ENCODE peak calls at places on chromosome 13, in seven cellular contexts. One of them, this sample, is unnamed.

GRCh38 chr13:105047676-105048295 is 1487.7 kb downstream of the EFNB2 start:
- DNase-seq in fibroblast of mammary gland: no peak
- DNase-seq in astrocyte of the spinal cord: peak
- DNase-seq in AG10803: no peak
- DNase-seq in mammary epithelial cell: no peak
- DNase-seq in A549: no peak
- DNase-seq in adrenal gland: no peak
- DNase-seq in this sample: no peak

GRCh38 chr13:40668335-40668734 is 1.9 kb upstream of the FOXO1 start:
- DNase-seq in mammary epithelial cell: no peak
- DNase-seq in adrenal gland: no peak
- DNase-seq in astrocyte of the spinal cord: no peak
- DNase-seq in AG10803: no peak
- DNase-seq in A549: peak
- DNase-seq in fibroblast of mammary gland: no peak
- DNase-seq in this sample: peak

GRCh38 chr13:23728807-23729206 is 158.6 kb downstream of the TNFRSF19 start:
- DNase-seq in A549: no peak
- DNase-seq in fibroblast of mammary gland: no peak
- DNase-seq in adrenal gland: no peak
- DNase-seq in mammary epithelial cell: no peak
- DNase-seq in AG10803: no peak
- DNase-seq in astrocyte of the spinal cord: no peak
- DNase-seq in this sample: no peak

GRCh38 chr13:75357576-75358295 is 124.2 kb downstream of the TBC1D4 start:
- DNase-seq in mammary epithelial cell: peak
- DNase-seq in AG10803: peak
- DNase-seq in fibroblast of mammary gland: peak
- DNase-seq in A549: peak
- DNase-seq in adrenal gland: no peak
- DNase-seq in astrocyte of the spinal cord: peak
- DNase-seq in this sample: peak

GRCh38 chr13:33125821-33126570 is 109.8 kb downstream of the KL start:
- DNase-seq in fibroblast of mammary gland: peak
- DNase-seq in adrenal gland: peak
- DNase-seq in astrocyte of the spinal cord: peak
- DNase-seq in A549: peak
- DNase-seq in AG10803: peak
- DNase-seq in mammary epithelial cell: peak
- DNase-seq in this sample: peak

GRCh38 chr13:33146843-33147611 is 130.8 kb downstream of the KL start:
- DNase-seq in adrenal gland: no peak
- DNase-seq in A549: no peak
- DNase-seq in mammary epithelial cell: peak
- DNase-seq in fibroblast of mammary gland: no peak
- DNase-seq in astrocyte of the spinal cord: no peak
- DNase-seq in AG10803: no peak
- DNase-seq in this sample: no peak

GRCh38 chr13:90105276-90105675 is 1242.2 kb upstream of the MIR17HG start:
- DNase-seq in AG10803: peak
- DNase-seq in A549: no peak
- DNase-seq in astrocyte of the spinal cord: peak
- DNase-seq in adrenal gland: no peak
- DNase-seq in mammary epithelial cell: peak
- DNase-seq in fibroblast of mammary gland: peak
- DNase-seq in this sample: no peak

GRCh38 chr13:84641491-84641890 is 759.2 kb upstream of the SLITRK1 start:
- DNase-seq in adrenal gland: no peak
- DNase-seq in astrocyte of the spinal cord: peak
- DNase-seq in fibroblast of mammary gland: peak
- DNase-seq in A549: no peak
- DNase-seq in AG10803: peak
- DNase-seq in mammary epithelial cell: peak
- DNase-seq in this sample: peak

GRCh38 chr13:99651016-99651415 is 149.7 kb downstream of the TM9SF2 start:
- DNase-seq in mammary epithelial cell: no peak
- DNase-seq in adrenal gland: no peak
- DNase-seq in AG10803: no peak
- DNase-seq in astrocyte of the spinal cord: no peak
- DNase-seq in A549: no peak
- DNase-seq in fibroblast of mammary gland: no peak
- DNase-seq in this sample: no peak

GRCh38 chr13:25117312-25117711 is 21.4 kb downstream of the PABPC3 start:
- DNase-seq in fibroblast of mammary gland: no peak
- DNase-seq in mammary epithelial cell: no peak
- DNase-seq in adrenal gland: no peak
- DNase-seq in AG10803: no peak
- DNase-seq in astrocyte of the spinal cord: no peak
- DNase-seq in A549: no peak
- DNase-seq in this sample: no peak

GRCh38 chr13:88701551-88701950 is 1030.4 kb downstream of the SLITRK5 start:
- DNase-seq in AG10803: no peak
- DNase-seq in astrocyte of the spinal cord: no peak
- DNase-seq in fibroblast of mammary gland: no peak
- DNase-seq in mammary epithelial cell: no peak
- DNase-seq in A549: no peak
- DNase-seq in adrenal gland: no peak
- DNase-seq in this sample: no peak

GRCh38 chr13:99655351-99656091 is 154.2 kb downstream of the TM9SF2 start:
- DNase-seq in fibroblast of mammary gland: peak
- DNase-seq in AG10803: peak
- DNase-seq in mammary epithelial cell: peak
- DNase-seq in adrenal gland: no peak
- DNase-seq in astrocyte of the spinal cord: peak
- DNase-seq in A549: peak
- DNase-seq in this sample: peak

GRCh38 chr13:95677564-95678386 is 836 bp downstream of the DNAJC3 start:
- DNase-seq in astrocyte of the spinal cord: peak
- DNase-seq in fibroblast of mammary gland: peak
- DNase-seq in AG10803: peak
- DNase-seq in adrenal gland: no peak
- DNase-seq in A549: peak
- DNase-seq in mammary epithelial cell: peak
- DNase-seq in this sample: peak

GRCh38 chr13:29594710-29595379 is 643 bp downstream of the SLC7A1 start:
- DNase-seq in AG10803: peak
- DNase-seq in A549: peak
- DNase-seq in fibroblast of mammary gland: peak
- DNase-seq in astrocyte of the spinal cord: peak
- DNase-seq in mammary epithelial cell: peak
- DNase-seq in adrenal gland: peak
- DNase-seq in this sample: peak

GRCh38 chr13:75669706-75670105 is 33.6 kb downstream of the LMO7 start:
- DNase-seq in A549: no peak
- DNase-seq in adrenal gland: no peak
- DNase-seq in fibroblast of mammary gland: no peak
- DNase-seq in astrocyte of the spinal cord: no peak
- DNase-seq in AG10803: no peak
- DNase-seq in mammary epithelial cell: no peak
- DNase-seq in this sample: no peak

GRCh38 chr13:106529415-106530208 is 5.8 kb downstream of the EFNB2 start:
- DNase-seq in fibroblast of mammary gland: no peak
- DNase-seq in A549: no peak
- DNase-seq in AG10803: no peak
- DNase-seq in mammary epithelial cell: no peak
- DNase-seq in adrenal gland: no peak
- DNase-seq in astrocyte of the spinal cord: no peak
- DNase-seq in this sample: no peak

GRCh38 chr13:106532111-106532929 is 3.1 kb downstream of the EFNB2 start:
- DNase-seq in astrocyte of the spinal cord: peak
- DNase-seq in A549: no peak
- DNase-seq in adrenal gland: peak
- DNase-seq in AG10803: no peak
- DNase-seq in mammary epithelial cell: peak
- DNase-seq in fibroblast of mammary gland: peak
- DNase-seq in this sample: peak

GRCh38 chr13:106530907-106531520 is 4.4 kb downstream of the EFNB2 start:
- DNase-seq in mammary epithelial cell: no peak
- DNase-seq in A549: no peak
- DNase-seq in fibroblast of mammary gland: no peak
- DNase-seq in adrenal gland: no peak
- DNase-seq in astrocyte of the spinal cord: peak
- DNase-seq in AG10803: no peak
- DNase-seq in this sample: no peak

GRCh38 chr13:106528711-106529414 is 6.6 kb downstream of the EFNB2 start:
- DNase-seq in mammary epithelial cell: no peak
- DNase-seq in A549: no peak
- DNase-seq in fibroblast of mammary gland: no peak
- DNase-seq in astrocyte of the spinal cord: no peak
- DNase-seq in adrenal gland: no peak
- DNase-seq in AG10803: no peak
- DNase-seq in this sample: no peak

GRCh38 chr13:106530209-106530906 is 5.1 kb downstream of the EFNB2 start:
- DNase-seq in A549: no peak
- DNase-seq in adrenal gland: no peak
- DNase-seq in mammary epithelial cell: no peak
- DNase-seq in fibroblast of mammary gland: no peak
- DNase-seq in astrocyte of the spinal cord: no peak
- DNase-seq in AG10803: no peak
- DNase-seq in this sample: no peak
- H3K4me3 ChIP-seq in A549: no peak
- H3K4me3 ChIP-seq in adrenal gland: no peak
- H3K4me3 ChIP-seq in mammary epithelial cell: no peak
- H3K4me3 ChIP-seq in fibroblast of mammary gland: no peak
- H3K4me3 ChIP-seq in astrocyte of the spinal cord: peak
- H3K4me3 ChIP-seq in AG10803: peak
- H3K4me3 ChIP-seq in this sample: no peak

GRCh38 chr13:81636120-81636519 is 1295.2 kb upstream of the SPRY2 start:
- DNase-seq in AG10803: no peak
- DNase-seq in A549: no peak
- DNase-seq in fibroblast of mammary gland: no peak
- DNase-seq in mammary epithelial cell: no peak
- DNase-seq in astrocyte of the spinal cord: no peak
- DNase-seq in adrenal gland: no peak
- DNase-seq in this sample: no peak

DNA sequence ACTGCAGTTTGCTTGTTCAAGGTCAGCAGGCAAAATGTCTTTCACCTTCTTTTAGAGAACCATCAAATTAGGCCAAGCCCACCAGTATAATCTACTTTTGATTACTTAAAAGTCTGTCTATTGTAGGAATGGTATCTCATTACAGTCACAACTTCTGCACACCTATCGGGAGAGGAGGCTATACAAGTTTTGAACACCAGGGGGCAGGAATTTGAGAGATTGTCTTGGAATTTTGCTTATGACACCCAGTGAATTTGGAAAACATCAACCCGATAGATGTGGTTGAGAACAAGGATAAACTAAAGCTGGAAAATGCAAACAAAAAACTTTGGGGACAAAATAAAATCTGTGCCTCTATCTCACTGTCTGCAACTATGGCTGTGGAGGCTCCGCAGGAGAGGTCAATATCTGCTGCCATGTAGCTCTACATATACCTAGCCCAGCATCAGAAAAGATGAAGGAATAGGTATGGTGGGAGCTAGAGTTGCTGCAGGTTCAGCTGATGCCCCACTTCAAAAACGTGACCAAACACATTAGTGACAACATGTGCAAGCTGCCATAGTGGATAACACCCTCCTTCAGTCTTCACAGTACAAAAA is 1299.2 kb upstream of the SPRY2 start:
- DNase-seq in fibroblast of mammary gland: no peak
- DNase-seq in A549: peak
- DNase-seq in adrenal gland: no peak
- DNase-seq in astrocyte of the spinal cord: no peak
- DNase-seq in mammary epithelial cell: peak
- DNase-seq in AG10803: no peak
- DNase-seq in this sample: no peak
- TF ChIP-seq CTCF in fibroblast of mammary gland: peak
- TF ChIP-seq CTCF in A549: peak
- TF ChIP-seq CTCF in adrenal gland: no peak
- TF ChIP-seq CTCF in astrocyte of the spinal cord: peak
- TF ChIP-seq CTCF in mammary epithelial cell: peak
- TF ChIP-seq CTCF in AG10803: no peak
- TF ChIP-seq CTCF in this sample: no peak

GRCh38 chr13:44373247-44373600 is 400 bp upstream of the SERP2 start:
- DNase-seq in adrenal gland: no peak
- DNase-seq in fibroblast of mammary gland: no peak
- DNase-seq in mammary epithelial cell: no peak
- DNase-seq in A549: no peak
- DNase-seq in AG10803: no peak
- DNase-seq in astrocyte of the spinal cord: no peak
- DNase-seq in this sample: no peak

GRCh38 chr13:44378277-44378676 is 4.7 kb downstream of the SERP2 start:
- DNase-seq in adrenal gland: no peak
- DNase-seq in mammary epithelial cell: no peak
- DNase-seq in A549: no peak
- DNase-seq in fibroblast of mammary gland: no peak
- DNase-seq in astrocyte of the spinal cord: no peak
- DNase-seq in AG10803: no peak
- DNase-seq in this sample: no peak

GRCh38 chr13:44373601-44374347 is at the start of gene SERP2:
- DNase-seq in A549: no peak
- DNase-seq in mammary epithelial cell: no peak
- DNase-seq in astrocyte of the spinal cord: peak
- DNase-seq in AG10803: peak
- DNase-seq in fibroblast of mammary gland: peak
- DNase-seq in adrenal gland: peak
- DNase-seq in this sample: peak

GRCh38 chr13:44371421-44371820 is 2.2 kb upstream of the SERP2 start:
- DNase-seq in A549: no peak
- DNase-seq in astrocyte of the spinal cord: no peak
- DNase-seq in fibroblast of mammary gland: no peak
- DNase-seq in adrenal gland: no peak
- DNase-seq in AG10803: no peak
- DNase-seq in mammary epithelial cell: no peak
- DNase-seq in this sample: no peak

DNA sequence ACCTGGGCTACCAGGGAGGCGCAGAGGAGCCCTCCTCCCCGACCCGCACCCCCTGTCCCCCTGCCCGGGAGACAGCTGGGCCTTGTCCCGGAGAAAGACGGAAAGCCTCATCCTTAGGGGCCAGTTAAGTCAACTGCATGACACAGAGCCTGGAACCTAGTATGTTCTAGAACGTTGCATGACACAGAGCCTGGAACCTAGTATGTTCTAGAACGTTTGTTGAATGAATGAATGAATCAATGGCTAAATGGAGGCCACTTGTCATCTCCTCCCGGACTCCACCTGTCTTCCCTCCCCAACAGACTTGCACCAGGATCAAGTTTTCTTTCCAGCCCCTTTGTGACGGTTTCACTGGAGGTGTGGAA is 706 bp downstream of the SERP2 start:
- DNase-seq in mammary epithelial cell: no peak
- DNase-seq in fibroblast of mammary gland: peak
- DNase-seq in astrocyte of the spinal cord: no peak
- DNase-seq in adrenal gland: no peak
- DNase-seq in A549: no peak
- DNase-seq in AG10803: no peak
- DNase-seq in this sample: no peak
- H3K4me3 ChIP-seq in mammary epithelial cell: no peak
- H3K4me3 ChIP-seq in fibroblast of mammary gland: peak
- H3K4me3 ChIP-seq in astrocyte of the spinal cord: peak
- H3K4me3 ChIP-seq in adrenal gland: peak
- H3K4me3 ChIP-seq in A549: no peak
- H3K4me3 ChIP-seq in AG10803: peak
- H3K4me3 ChIP-seq in this sample: peak

DNA sequence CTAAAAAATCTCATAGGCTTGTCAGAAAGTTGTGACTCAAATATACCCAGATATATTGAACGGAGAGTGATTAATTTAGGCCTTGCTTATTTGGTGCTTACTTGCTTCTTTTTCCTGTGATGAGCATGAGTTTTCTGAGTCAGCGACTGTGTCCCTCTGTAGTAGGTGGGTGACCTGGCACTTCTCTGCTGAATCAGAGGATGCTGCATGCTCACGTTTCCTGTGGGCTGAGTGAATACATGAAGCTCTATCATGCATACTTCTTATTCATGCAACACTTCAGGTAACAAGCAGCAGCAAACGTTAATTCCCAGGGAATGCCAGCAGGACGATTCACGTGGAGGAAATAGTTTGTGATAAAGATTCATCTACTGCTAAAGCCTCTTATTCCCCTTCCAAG is 245.1 kb downstream of the KLF5 start:
- DNase-seq in fibroblast of mammary gland: peak
- DNase-seq in AG10803: peak
- DNase-seq in A549: no peak
- DNase-seq in mammary epithelial cell: peak
- DNase-seq in astrocyte of the spinal cord: peak
- DNase-seq in adrenal gland: no peak
- DNase-seq in this sample: no peak
- TF ChIP-seq CTCF in fibroblast of mammary gland: no peak
- TF ChIP-seq CTCF in AG10803: no peak
- TF ChIP-seq CTCF in A549: no peak
- TF ChIP-seq CTCF in mammary epithelial cell: no peak
- TF ChIP-seq CTCF in astrocyte of the spinal cord: no peak
- TF ChIP-seq CTCF in adrenal gland: no peak
- TF ChIP-seq CTCF in this sample: no peak